ENCODE peak calls at places on chromosomes 7 and 10, in eight cellular contexts. W is stimulated activated CD4-positive, alpha-beta T cell treated with anti-CD3 and anti-CD28 coated beads, Interleukin-2, amount 100 ng/mL, for 48 hours; F is AG09309; O is endothelial cell; D is activated naive CD4-positive, alpha-beta T cell treated with anti-CD3 and anti-CD28 coated beads, Interleukin-2, amount 50 U/mL, for 16 hours; G is ACHN; N is IMR-90; B is ecto neural progenitor cell. E is an unnamed sample.

GRCh38 chr10:24579448-24579847 is 144.2 kb downstream of the ARHGAP21 start:
- DNase-seq in W (no peak), F (no peak), O (no peak), D (no peak), G (no peak), N (no peak), B (no peak), E (no peak)

GRCh38 chr7:35353481-35353880 is 99.6 kb upstream of the TBX20 start:
- DNase-seq in W (no peak), F (no peak), O (no peak), D (no peak), G (no peak), N (no peak), B (no peak), E (no peak)

GRCh38 chr7:158054081-158054480 is 533.5 kb downstream of the PTPRN2 start:
- DNase-seq in W (no peak), F (no peak), O (no peak), D (no peak), G (no peak), N (no peak), B (no peak), E (no peak)

GRCh38 chr7:25586513-25586912 is 358.2 kb upstream of the NPVF start:
- DNase-seq in W (no peak), F (no peak), O (no peak), D (no peak), G (no peak), N (no peak), B (no peak), E (no peak)

GRCh38 chr10:84308481-84309304 is 19.7 kb upstream of the CCSER2 start:
- DNase-seq in W (peak; percentile 41), F (no peak), O (no peak), D (no peak), G (peak; percentile 83), N (peak; percentile 92), B (no peak), E (no peak)

GRCh38 chr10:110827410-110827809 is 44.3 kb upstream of the PDCD4 start:
- DNase-seq in W (no peak), F (peak; percentile 27), O (no peak), D (no peak), G (no peak), N (peak; percentile 82), B (no peak), E (no peak)

GRCh38 chr10:99532687-99533495 is at the start of gene NKX2-3:
- DNase-seq in W (peak; percentile 47), F (no peak), O (peak; percentile 81), D (no peak), G (no peak), N (peak; percentile 46), B (peak; percentile 88), E (no peak)

GRCh38 chr10:68876246-68876918 is 24.7 kb upstream of the DDX50 start:
- DNase-seq in W (no peak), F (no peak), O (no peak), D (no peak), G (no peak), N (peak; percentile 10), B (no peak), E (no peak)

GRCh38 chr7:80719261-80719660 is 80.8 kb downstream of the CD36 start:
- DNase-seq in W (no peak), F (peak; percentile 63), O (no peak), D (no peak), G (no peak), N (peak; percentile 77), B (no peak), E (no peak)